ENCODE peak calls at places on chromosomes 7 and 10, in eight cellular contexts. One of them, this sample, is unnamed.

GRCh38 chr7:20260219-20260618 is 43.0 kb upstream of the MACC1 start:
- DNase-seq in foreskin fibroblast: no peak
- DNase-seq in cardiac fibroblast: peak
- DNase-seq in HFFc6: no peak
- DNase-seq in choroid plexus epithelial cell: peak
- DNase-seq in Peyer's patch: no peak
- DNase-seq in thyroid gland: no peak
- DNase-seq in fibroblast of lung: peak
- DNase-seq in this sample: no peak

GRCh38 chr10:122267849-122268737 is 3.0 kb upstream of the BTBD16 start:
- DNase-seq in foreskin fibroblast: no peak
- DNase-seq in thyroid gland: peak
- DNase-seq in Peyer's patch: peak
- DNase-seq in HFFc6: peak
- DNase-seq in fibroblast of lung: no peak
- DNase-seq in cardiac fibroblast: peak
- DNase-seq in choroid plexus epithelial cell: peak
- DNase-seq in this sample: peak

GRCh38 chr7:104106106-104106505 is 101.7 kb downstream of the ORC5 start:
- DNase-seq in foreskin fibroblast: peak
- DNase-seq in Peyer's patch: no peak
- DNase-seq in HFFc6: peak
- DNase-seq in cardiac fibroblast: peak
- DNase-seq in choroid plexus epithelial cell: peak
- DNase-seq in fibroblast of lung: peak
- DNase-seq in thyroid gland: no peak
- DNase-seq in this sample: no peak

GRCh38 chr10:117217196-117217761 is 20.0 kb downstream of the KCNK18 start:
- DNase-seq in fibroblast of lung: peak
- DNase-seq in choroid plexus epithelial cell: peak
- DNase-seq in HFFc6: no peak
- DNase-seq in thyroid gland: peak
- DNase-seq in foreskin fibroblast: no peak
- DNase-seq in Peyer's patch: no peak
- DNase-seq in cardiac fibroblast: no peak
- DNase-seq in this sample: no peak

GRCh38 chr10:60414111-60414510 is 24.4 kb upstream of the ANK3 start:
- DNase-seq in HFFc6: no peak
- DNase-seq in cardiac fibroblast: peak
- DNase-seq in choroid plexus epithelial cell: no peak
- DNase-seq in thyroid gland: no peak
- DNase-seq in fibroblast of lung: peak
- DNase-seq in Peyer's patch: no peak
- DNase-seq in foreskin fibroblast: no peak
- DNase-seq in this sample: no peak

GRCh38 chr10:58637372-58637771 is 124.7 kb downstream of the BICC1 start:
- DNase-seq in choroid plexus epithelial cell: peak
- DNase-seq in HFFc6: peak
- DNase-seq in thyroid gland: no peak
- DNase-seq in fibroblast of lung: peak
- DNase-seq in Peyer's patch: no peak
- DNase-seq in cardiac fibroblast: peak
- DNase-seq in foreskin fibroblast: peak
- DNase-seq in this sample: no peak

GRCh38 chr7:2124604-2125345 is 108.0 kb downstream of the MAD1L1 start:
- DNase-seq in HFFc6: no peak
- DNase-seq in thyroid gland: no peak
- DNase-seq in cardiac fibroblast: no peak
- DNase-seq in choroid plexus epithelial cell: no peak
- DNase-seq in fibroblast of lung: no peak
- DNase-seq in Peyer's patch: no peak
- DNase-seq in foreskin fibroblast: no peak
- DNase-seq in this sample: no peak

GRCh38 chr10:63718453-63718852 is 197.3 kb downstream of the REEP3 start:
- DNase-seq in HFFc6: no peak
- DNase-seq in Peyer's patch: no peak
- DNase-seq in thyroid gland: no peak
- DNase-seq in cardiac fibroblast: no peak
- DNase-seq in choroid plexus epithelial cell: no peak
- DNase-seq in fibroblast of lung: no peak
- DNase-seq in foreskin fibroblast: no peak
- DNase-seq in this sample: no peak

GRCh38 chr7:117164578-117164977 is 158.3 kb downstream of the WNT2 start:
- DNase-seq in cardiac fibroblast: peak
- DNase-seq in Peyer's patch: no peak
- DNase-seq in thyroid gland: no peak
- DNase-seq in foreskin fibroblast: peak
- DNase-seq in HFFc6: peak
- DNase-seq in choroid plexus epithelial cell: no peak
- DNase-seq in fibroblast of lung: peak
- DNase-seq in this sample: no peak

GRCh38 chr10:123717336-123717735 is 51.2 kb downstream of the GPR26 start:
- DNase-seq in Peyer's patch: no peak
- DNase-seq in foreskin fibroblast: no peak
- DNase-seq in HFFc6: no peak
- DNase-seq in choroid plexus epithelial cell: no peak
- DNase-seq in cardiac fibroblast: no peak
- DNase-seq in thyroid gland: no peak
- DNase-seq in fibroblast of lung: no peak
- DNase-seq in this sample: no peak

GRCh38 chr10:14889318-14889717 is 10.7 kb downstream of the SUV39H2 start:
- DNase-seq in thyroid gland: no peak
- DNase-seq in choroid plexus epithelial cell: peak
- DNase-seq in foreskin fibroblast: peak
- DNase-seq in HFFc6: no peak
- DNase-seq in Peyer's patch: no peak
- DNase-seq in cardiac fibroblast: peak
- DNase-seq in fibroblast of lung: no peak
- DNase-seq in this sample: no peak
- TF ChIP-seq CTCF in thyroid gland: no peak
- TF ChIP-seq CTCF in choroid plexus epithelial cell: peak
- TF ChIP-seq CTCF in foreskin fibroblast: no peak
- TF ChIP-seq CTCF in HFFc6: peak
- TF ChIP-seq CTCF in Peyer's patch: peak
- TF ChIP-seq CTCF in cardiac fibroblast: peak
- TF ChIP-seq CTCF in fibroblast of lung: peak
- TF ChIP-seq CTCF in this sample: no peak

GRCh38 chr10:106727170-106727569 is 437.3 kb downstream of the SORCS1 start:
- DNase-seq in thyroid gland: no peak
- DNase-seq in cardiac fibroblast: no peak
- DNase-seq in foreskin fibroblast: no peak
- DNase-seq in Peyer's patch: no peak
- DNase-seq in choroid plexus epithelial cell: no peak
- DNase-seq in HFFc6: no peak
- DNase-seq in fibroblast of lung: no peak
- DNase-seq in this sample: no peak

GRCh38 chr10:106728232-106728631 is 436.3 kb downstream of the SORCS1 start:
- DNase-seq in foreskin fibroblast: no peak
- DNase-seq in cardiac fibroblast: no peak
- DNase-seq in thyroid gland: no peak
- DNase-seq in HFFc6: no peak
- DNase-seq in fibroblast of lung: no peak
- DNase-seq in choroid plexus epithelial cell: no peak
- DNase-seq in Peyer's patch: no peak
- DNase-seq in this sample: no peak

DNA sequence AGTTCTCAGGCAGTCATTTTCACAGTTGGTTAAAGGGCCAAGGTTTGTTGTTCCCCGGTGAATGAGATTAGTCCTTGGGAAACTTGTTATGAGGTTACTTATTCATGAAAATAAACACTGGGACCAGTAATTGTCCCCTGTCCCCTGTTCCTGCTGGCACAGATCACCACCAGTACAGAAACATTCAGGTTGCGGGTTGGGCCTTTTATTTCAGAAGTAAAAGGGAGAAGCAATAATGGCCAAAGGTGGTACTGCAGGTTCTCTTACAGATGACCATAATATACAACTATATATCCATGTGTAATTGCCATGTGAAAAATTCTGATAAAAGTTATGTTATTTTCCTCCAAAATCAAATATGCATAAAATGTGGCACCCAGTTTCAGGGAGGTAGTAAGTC is 442.0 kb downstream of the SORCS1 start:
- DNase-seq in foreskin fibroblast: no peak
- DNase-seq in HFFc6: no peak
- DNase-seq in thyroid gland: no peak
- DNase-seq in fibroblast of lung: no peak
- DNase-seq in Peyer's patch: no peak
- DNase-seq in choroid plexus epithelial cell: no peak
- DNase-seq in cardiac fibroblast: no peak
- DNase-seq in this sample: no peak
- TF ChIP-seq CTCF in foreskin fibroblast: no peak
- TF ChIP-seq CTCF in HFFc6: peak
- TF ChIP-seq CTCF in thyroid gland: no peak
- TF ChIP-seq CTCF in fibroblast of lung: no peak
- TF ChIP-seq CTCF in Peyer's patch: no peak
- TF ChIP-seq CTCF in choroid plexus epithelial cell: no peak
- TF ChIP-seq CTCF in cardiac fibroblast: no peak
- TF ChIP-seq CTCF in this sample: no peak

DNA sequence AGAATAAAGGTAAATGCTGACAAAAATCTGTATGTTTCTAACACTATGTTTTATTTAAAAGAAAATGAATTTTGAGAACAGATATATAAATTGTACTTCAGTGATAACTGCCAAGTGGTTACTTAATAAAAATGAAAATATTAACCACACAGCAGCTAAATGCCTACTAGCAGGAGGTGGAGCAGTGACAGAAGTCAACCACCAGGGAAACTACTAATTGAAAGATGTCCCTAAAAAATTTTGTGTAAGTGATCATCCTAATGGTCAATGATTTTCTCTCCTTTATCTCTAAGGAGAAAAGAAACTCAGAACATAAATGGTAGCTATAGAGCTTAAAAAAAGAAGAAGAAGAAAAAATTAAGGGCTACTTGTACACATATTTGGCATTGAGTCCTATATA is 22.9 kb downstream of the WNT16 start:
- DNase-seq in thyroid gland: no peak
- DNase-seq in Peyer's patch: no peak
- DNase-seq in cardiac fibroblast: no peak
- DNase-seq in choroid plexus epithelial cell: no peak
- DNase-seq in foreskin fibroblast: no peak
- DNase-seq in HFFc6: no peak
- DNase-seq in fibroblast of lung: no peak
- DNase-seq in this sample: no peak
- TF ChIP-seq CTCF in thyroid gland: no peak
- TF ChIP-seq CTCF in Peyer's patch: no peak
- TF ChIP-seq CTCF in cardiac fibroblast: peak
- TF ChIP-seq CTCF in choroid plexus epithelial cell: peak
- TF ChIP-seq CTCF in foreskin fibroblast: no peak
- TF ChIP-seq CTCF in HFFc6: peak
- TF ChIP-seq CTCF in fibroblast of lung: no peak
- TF ChIP-seq CTCF in this sample: no peak

GRCh38 chr7:38316733-38317360 is 43.4 kb upstream of the TARP start:
- DNase-seq in thyroid gland: no peak
- DNase-seq in HFFc6: peak
- DNase-seq in Peyer's patch: no peak
- DNase-seq in foreskin fibroblast: no peak
- DNase-seq in choroid plexus epithelial cell: peak
- DNase-seq in fibroblast of lung: no peak
- DNase-seq in cardiac fibroblast: peak
- DNase-seq in this sample: no peak

GRCh38 chr7:38315410-38315809 is 42.0 kb upstream of the TARP start:
- DNase-seq in HFFc6: no peak
- DNase-seq in cardiac fibroblast: no peak
- DNase-seq in foreskin fibroblast: no peak
- DNase-seq in thyroid gland: no peak
- DNase-seq in fibroblast of lung: no peak
- DNase-seq in Peyer's patch: no peak
- DNase-seq in choroid plexus epithelial cell: no peak
- DNase-seq in this sample: no peak

GRCh38 chr7:38318803-38319416 is 45.5 kb upstream of the TARP start:
- DNase-seq in fibroblast of lung: peak
- DNase-seq in HFFc6: peak
- DNase-seq in cardiac fibroblast: peak
- DNase-seq in thyroid gland: peak
- DNase-seq in Peyer's patch: no peak
- DNase-seq in choroid plexus epithelial cell: peak
- DNase-seq in foreskin fibroblast: peak
- DNase-seq in this sample: no peak

GRCh38 chr7:38318241-38318640 is 44.8 kb upstream of the TARP start:
- DNase-seq in foreskin fibroblast: no peak
- DNase-seq in cardiac fibroblast: peak
- DNase-seq in choroid plexus epithelial cell: no peak
- DNase-seq in HFFc6: no peak
- DNase-seq in fibroblast of lung: no peak
- DNase-seq in thyroid gland: no peak
- DNase-seq in Peyer's patch: no peak
- DNase-seq in this sample: no peak

DNA sequence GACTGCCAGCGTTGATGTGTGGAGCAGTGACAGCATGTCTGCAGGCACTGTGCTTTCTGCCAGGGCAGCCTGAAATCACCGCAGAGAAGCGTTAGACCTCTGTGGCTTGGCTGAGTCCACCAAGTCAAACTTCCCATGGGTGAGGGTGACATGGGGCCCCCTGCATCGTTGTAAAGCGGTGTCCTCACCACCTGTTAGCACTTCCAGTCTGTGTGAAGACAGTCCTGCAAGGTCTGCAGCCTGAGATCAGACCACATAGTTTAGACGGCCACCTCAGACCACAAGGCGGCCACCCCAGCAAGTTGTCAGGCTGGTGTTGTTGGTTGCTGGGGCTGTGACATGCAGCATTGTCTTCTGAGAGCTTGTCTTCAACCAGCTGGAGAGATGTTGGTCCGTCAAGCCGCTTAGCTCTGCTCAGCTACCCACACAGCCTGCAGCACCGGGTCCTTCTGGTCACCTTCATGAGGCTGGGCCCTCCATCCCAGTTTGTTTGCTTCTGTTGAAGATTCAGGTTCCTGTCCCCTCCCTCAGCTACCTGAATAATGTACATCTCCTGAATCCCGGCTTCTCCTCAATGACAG is 44.1 kb upstream of the TARP start:
- DNase-seq in cardiac fibroblast: no peak
- DNase-seq in HFFc6: no peak
- DNase-seq in Peyer's patch: no peak
- DNase-seq in choroid plexus epithelial cell: no peak
- DNase-seq in fibroblast of lung: no peak
- DNase-seq in thyroid gland: no peak
- DNase-seq in foreskin fibroblast: no peak
- DNase-seq in this sample: no peak
- TF ChIP-seq CTCF in cardiac fibroblast: no peak
- TF ChIP-seq CTCF in HFFc6: no peak
- TF ChIP-seq CTCF in Peyer's patch: no peak
- TF ChIP-seq CTCF in choroid plexus epithelial cell: no peak
- TF ChIP-seq CTCF in fibroblast of lung: no peak
- TF ChIP-seq CTCF in thyroid gland: no peak
- TF ChIP-seq CTCF in foreskin fibroblast: no peak
- TF ChIP-seq CTCF in this sample: no peak

GRCh38 chr7:35286422-35286821 is 32.5 kb upstream of the TBX20 start:
- DNase-seq in foreskin fibroblast: peak
- DNase-seq in choroid plexus epithelial cell: peak
- DNase-seq in HFFc6: no peak
- DNase-seq in Peyer's patch: no peak
- DNase-seq in cardiac fibroblast: peak
- DNase-seq in thyroid gland: no peak
- DNase-seq in fibroblast of lung: peak
- DNase-seq in this sample: no peak

GRCh38 chr7:35285799-35286198 is 31.9 kb upstream of the TBX20 start:
- DNase-seq in HFFc6: no peak
- DNase-seq in Peyer's patch: no peak
- DNase-seq in fibroblast of lung: no peak
- DNase-seq in thyroid gland: no peak
- DNase-seq in foreskin fibroblast: no peak
- DNase-seq in choroid plexus epithelial cell: no peak
- DNase-seq in cardiac fibroblast: no peak
- DNase-seq in this sample: no peak

GRCh38 chr7:35286986-35287385 is 33.1 kb upstream of the TBX20 start:
- DNase-seq in cardiac fibroblast: peak
- DNase-seq in foreskin fibroblast: no peak
- DNase-seq in choroid plexus epithelial cell: no peak
- DNase-seq in Peyer's patch: no peak
- DNase-seq in thyroid gland: no peak
- DNase-seq in fibroblast of lung: no peak
- DNase-seq in HFFc6: no peak
- DNase-seq in this sample: no peak

GRCh38 chr7:35289376-35289775 is 35.5 kb upstream of the TBX20 start:
- DNase-seq in Peyer's patch: no peak
- DNase-seq in thyroid gland: no peak
- DNase-seq in foreskin fibroblast: no peak
- DNase-seq in choroid plexus epithelial cell: no peak
- DNase-seq in HFFc6: no peak
- DNase-seq in cardiac fibroblast: no peak
- DNase-seq in fibroblast of lung: no peak
- DNase-seq in this sample: no peak
- TF ChIP-seq CTCF in Peyer's patch: no peak
- TF ChIP-seq CTCF in thyroid gland: no peak
- TF ChIP-seq CTCF in foreskin fibroblast: no peak
- TF ChIP-seq CTCF in choroid plexus epithelial cell: no peak
- TF ChIP-seq CTCF in HFFc6: no peak
- TF ChIP-seq CTCF in cardiac fibroblast: no peak
- TF ChIP-seq CTCF in fibroblast of lung: no peak
- TF ChIP-seq CTCF in this sample: no peak

This sample was measured in activated B cell treated with CpG ODN at 0.5 μM for 24 hours.